ENCODE peak calls at places on chromosomes 2 and 18, in eight cellular contexts. V is upper lobe of right lung, W is cardiac muscle cell, O is kidney epithelial cell, E is pancreas, C is neural progenitor cell, H is AG04450, T is body of pancreas. Y is an unnamed sample.

GRCh38 chr2:25567406-25567805 is 106.0 kb downstream of the DTNB start:
- DNase-seq in O (no peak), T (no peak), E (no peak), V (no peak), W (peak; percentile 27), H (no peak), C (peak; percentile 36), Y (no peak)

GRCh38 chr18:58466636-58467205 is 162.2 kb downstream of the ALPK2 start:
- DNase-seq in C (no peak), V (no peak), H (no peak), W (no peak), T (peak; percentile 57), O (no peak), E (peak; percentile 18), Y (no peak)

GRCh38 chr18:9898792-9899549 is 13.2 kb downstream of the TXNDC2 start:
- DNase-seq in O (peak; percentile 62), T (no peak), W (no peak), C (no peak), E (no peak), H (no peak), V (no peak), Y (peak; percentile 29)

GRCh38 chr2:65450395-65450794 is 18.0 kb upstream of the SPRED2 start:
- DNase-seq in W (no peak), E (no peak), C (no peak), O (no peak), H (no peak), V (no peak), T (no peak), Y (no peak)

GRCh38 chr2:69509011-69509749 is 71.9 kb upstream of the NFU1 start:
- DNase-seq in V (no peak), E (no peak), C (no peak), H (no peak), W (no peak), O (no peak), T (peak; percentile 42), Y (no peak)

GRCh38 chr18:33870059-33870458 is 292.0 kb downstream of the ASXL3 start:
- DNase-seq in T (no peak), W (peak; percentile 53), O (peak; percentile 1), E (no peak), C (no peak), V (no peak), H (no peak), Y (no peak)

GRCh38 chr2:39281391-39281790 is 37.6 kb upstream of the CDKL4 start:
- DNase-seq in V (no peak), H (no peak), T (no peak), O (no peak), C (no peak), W (no peak), E (no peak), Y (no peak)

GRCh38 chr18:49920731-49921130 is 107.4 kb upstream of the ACAA2 start:
- DNase-seq in T (no peak), H (no peak), O (peak; percentile 78), W (no peak), V (no peak), C (peak; percentile 60), E (no peak), Y (no peak)

GRCh38 chr2:120587326-120587996 is 148.2 kb upstream of the GLI2 start:
- DNase-seq in O (no peak), C (peak; percentile 82), E (no peak), T (no peak), V (no peak), H (no peak), W (no peak), Y (no peak)

GRCh38 chr2:120590841-120591240 is 144.8 kb upstream of the GLI2 start:
- DNase-seq in W (no peak), C (no peak), H (no peak), V (no peak), O (no peak), E (no peak), T (no peak), Y (no peak)

GRCh38 chr2:120589782-120590608 is 145.7 kb upstream of the GLI2 start:
- DNase-seq in E (no peak), H (peak; percentile 89), T (no peak), O (peak; percentile 84), V (no peak), W (no peak), C (no peak), Y (no peak)

GRCh38 chr2:120587997-120588336 is 147.7 kb upstream of the GLI2 start:
- DNase-seq in V (no peak), T (no peak), W (no peak), C (no peak), H (no peak), O (no peak), E (no peak), Y (no peak)

DNA sequence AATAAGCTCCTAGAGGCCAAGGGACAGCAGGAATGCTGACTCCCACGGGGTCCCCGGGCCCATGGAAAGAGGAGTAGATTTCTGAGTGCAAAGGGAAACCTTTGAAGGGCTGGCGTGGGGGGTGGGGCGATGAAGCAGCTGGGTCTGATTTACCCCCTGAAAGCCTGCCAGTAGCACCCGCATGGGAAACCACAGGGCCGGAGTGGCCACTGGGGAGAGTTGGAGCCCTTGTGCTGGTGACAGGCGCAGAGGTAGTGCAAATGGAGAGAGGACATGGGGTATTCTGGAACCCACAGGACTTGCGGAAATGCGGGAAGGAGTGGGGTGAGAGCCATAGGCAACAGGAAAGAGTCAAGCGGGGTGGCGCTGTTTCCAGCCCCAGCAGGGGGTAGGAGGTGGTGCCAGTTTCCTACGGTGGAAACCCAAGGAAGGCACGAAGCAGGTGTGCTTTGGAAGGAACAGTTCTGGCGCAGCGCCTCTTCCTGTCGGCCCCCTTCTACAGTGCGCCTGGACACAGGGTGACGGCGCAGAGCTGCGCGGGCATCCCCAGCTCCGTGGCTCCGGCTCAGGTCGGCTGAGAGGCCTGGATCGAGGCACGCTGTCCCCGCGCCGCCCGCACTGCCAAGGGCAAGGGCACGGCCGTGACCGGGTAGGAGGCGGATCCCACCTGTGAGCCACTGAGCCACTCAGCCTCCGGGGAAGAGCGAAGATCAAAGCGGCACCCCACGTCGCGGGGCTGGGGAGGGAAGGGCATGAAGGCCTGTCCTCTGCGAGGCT is 149.0 kb upstream of the GLI2 start:
- DNase-seq in V (peak; percentile 72), E (peak; percentile 15), H (no peak), C (no peak), O (no peak), T (peak; percentile 30), W (no peak), Y (no peak)
- H3K4me3 ChIP-seq in V (no peak overlapping the region), E (no peak overlapping the region), H (no peak overlapping the region), C (peak overlapping the region; percentile 52), O (no peak overlapping the region), T (no peak overlapping the region), W (peak overlapping the region; percentile 7), Y (no peak overlapping the region)

GRCh38 chr2:86336350-86337234 is 834 bp downstream of the REEP1 start:
- DNase-seq in H (no peak), E (peak; percentile 24), O (no peak), T (peak; percentile 35), V (no peak), C (peak; percentile 55), W (peak; percentile 48), Y (peak; percentile 7)
- H3K27me3 ChIP-seq in H (peaks cover 48% of the 10 kb centered on the region), E (no peaks in the 10 kb centered on the region), O (peaks cover 31% of the 10 kb centered on the region), T (peaks cover 5% of the 10 kb centered on the region), V (peaks cover 39% of the 10 kb centered on the region), C (peaks cover 88% of the 10 kb centered on the region), W (peaks cover 43% of the 10 kb centered on the region), Y (peaks cover 5% of the 10 kb centered on the region)

GRCh38 chr18:59842947-59843346 is 56.8 kb upstream of the PMAIP1 start:
- DNase-seq in C (no peak), W (no peak), V (no peak), O (no peak), H (no peak), T (no peak), E (no peak), Y (no peak)

GRCh38 chr18:59851784-59852399 is 47.9 kb upstream of the PMAIP1 start:
- DNase-seq in E (no peak), W (no peak), C (no peak), H (no peak), O (no peak), T (no peak), V (no peak), Y (no peak)

GRCh38 chr18:59852548-59852947 is 47.2 kb upstream of the PMAIP1 start:
- DNase-seq in C (no peak), W (no peak), E (no peak), H (no peak), T (no peak), V (no peak), O (no peak), Y (no peak)

GRCh38 chr18:59848002-59848401 is 51.8 kb upstream of the PMAIP1 start:
- DNase-seq in W (no peak), V (no peak), C (no peak), O (no peak), H (no peak), E (no peak), T (no peak), Y (no peak)

GRCh38 chr18:59846814-59847490 is 52.8 kb upstream of the PMAIP1 start:
- DNase-seq in E (no peak), C (no peak), O (no peak), W (no peak), V (no peak), H (peak; percentile 26), T (no peak), Y (no peak)
- H3K4me3 ChIP-seq in E (no peak overlapping the region), C (no peak overlapping the region), O (no peak overlapping the region), W (no peak overlapping the region), V (no peak overlapping the region), H (no peak overlapping the region), T (no peak overlapping the region), Y (no peak overlapping the region)

GRCh38 chr2:1480671-1481076 is 67.4 kb downstream of the TPO start:
- DNase-seq in W (no peak), O (no peak), E (no peak), H (no peak), V (peak; percentile 36), C (no peak), T (no peak), Y (no peak)

GRCh38 chr2:1476617-1477195 is 63.4 kb downstream of the TPO start:
- DNase-seq in O (no peak), C (no peak), W (no peak), H (no peak), T (no peak), E (no peak), V (no peak), Y (no peak)

GRCh38 chr2:1477196-1478040 is 64.2 kb downstream of the TPO start:
- DNase-seq in C (no peak), H (no peak), O (no peak), V (peak; percentile 34), E (no peak), T (no peak), W (no peak), Y (no peak)

GRCh38 chr2:1481406-1482252 is 68.4 kb downstream of the TPO start:
- DNase-seq in T (no peak), H (no peak), E (no peak), V (peak; percentile 36), C (no peak), O (no peak), W (no peak), Y (no peak)

DNA sequence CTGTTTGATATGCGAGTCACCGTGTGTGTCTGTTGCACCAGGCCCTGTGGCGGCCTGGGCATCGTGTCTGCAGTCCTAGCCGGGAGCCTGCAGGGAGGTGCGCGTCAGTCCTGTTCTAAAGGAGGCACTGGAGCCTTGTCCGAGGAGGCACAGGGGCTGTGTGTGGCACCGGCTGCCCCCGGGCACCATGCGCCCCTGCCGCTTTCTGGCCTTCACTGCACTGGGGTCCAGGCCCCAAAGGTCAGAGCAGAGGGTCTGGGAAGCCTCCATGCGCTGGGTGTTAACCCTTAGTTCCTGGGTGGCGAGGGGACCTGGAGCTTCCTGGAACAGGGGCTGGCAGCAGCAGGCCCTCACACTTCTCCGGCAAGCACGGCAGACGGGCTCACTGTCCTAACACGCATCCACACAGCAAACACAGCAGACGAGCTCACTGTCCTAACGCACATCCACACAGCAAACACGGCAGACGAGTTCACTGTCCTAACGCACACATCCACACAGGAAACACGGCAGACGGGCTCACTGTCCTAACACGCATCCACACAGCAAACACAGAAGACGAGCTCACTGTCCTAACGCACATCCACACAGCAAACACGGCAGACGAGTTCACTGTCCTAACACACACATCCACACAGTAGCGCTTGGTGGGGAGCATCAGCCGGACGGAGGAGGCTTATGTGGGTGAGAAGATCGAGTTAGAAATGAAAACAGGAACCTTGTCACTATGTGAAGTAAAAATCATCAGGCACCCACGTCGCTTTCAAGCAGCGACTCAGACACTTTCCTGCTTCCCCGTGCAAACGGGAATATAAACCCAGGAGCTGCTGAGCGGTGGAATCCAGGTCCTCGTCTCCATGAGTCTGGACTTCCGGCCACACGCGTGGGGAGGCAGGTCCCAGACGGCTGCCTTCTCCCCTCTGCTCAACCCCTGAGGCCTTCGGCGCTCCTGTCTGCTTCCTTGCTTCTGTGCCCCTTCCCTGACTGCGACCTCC is 65.3 kb downstream of the TPO start:
- DNase-seq in E (no peak), W (no peak), C (no peak), T (no peak), O (no peak), H (no peak), V (peak; percentile 42), Y (no peak)
- H3K27me3 ChIP-seq in E (no peaks in the 10 kb centered on the region), W (no peaks in the 10 kb centered on the region), C (no peaks in the 10 kb centered on the region), T (no peaks in the 10 kb centered on the region), O (no peaks in the 10 kb centered on the region), H (no peaks in the 10 kb centered on the region), V (no peaks in the 10 kb centered on the region), Y (no peaks in the 10 kb centered on the region)